ENCODE peak calls at places on chromosomes 3 and 15, in ten cellular contexts. H, D, J, B, K, U, V, X, E and Z are unnamed samples.

GRCh38 chr15:44719293-44719999 is 8.1 kb downstream of the B2M start:
- DNase-seq in V (no peak), J (no peak), H (peak; percentile 33), E (no peak), D (no peak), B (no peak), X (no peak), K (no peak), U (peak; percentile 69), Z (no peak)

GRCh38 chr3:101017048-101017447 is 23.8 kb upstream of the ABI3BP start:
- DNase-seq in J (no peak), D (no peak), V (no peak), E (no peak), U (peak; percentile 37), H (no peak), X (no peak), B (no peak), K (no peak), Z (no peak)

GRCh38 chr3:186369217-186369616 is 7.2 kb upstream of the DGKG start:
- DNase-seq in B (no peak), V (no peak), X (no peak), U (no peak), K (no peak), E (no peak), H (no peak), J (no peak), D (no peak), Z (no peak)

GRCh38 chr3:123290107-123290930 is 88.6 kb downstream of the SEC22A start:
- DNase-seq in J (no peak), B (no peak), X (no peak), U (no peak), K (peak; percentile 13), H (no peak), E (no peak), V (no peak), D (no peak), Z (peak; percentile 78)

GRCh38 chr3:41768363-41768762 is 193.5 kb downstream of the ULK4 start:
- DNase-seq in B (no peak), K (no peak), U (no peak), J (no peak), D (no peak), X (no peak), V (no peak), E (no peak), H (no peak), Z (no peak)

GRCh38 chr15:93703092-93703785 is 528.1 kb upstream of the MCTP2 start:
- DNase-seq in E (no peak), U (no peak), J (no peak), V (no peak), B (no peak), X (no peak), K (no peak), H (no peak), D (no peak), Z (no peak)

GRCh38 chr15:92415639-92416297 is 22.1 kb downstream of the ST8SIA2 start:
- DNase-seq in J (no peak), V (no peak), X (no peak), U (no peak), D (no peak), E (no peak), K (no peak), H (no peak), B (no peak), Z (no peak)

GRCh38 chr3:50128001-50128400 is 27.1 kb upstream of the SEMA3F start:
- DNase-seq in X (no peak), D (no peak), K (no peak), H (no peak), J (no peak), U (no peak), B (no peak), E (no peak), V (no peak), Z (no peak)

GRCh38 chr3:130607553-130608154 is 90.7 kb downstream of the COL6A6 start:
- DNase-seq in H (no peak), J (no peak), X (no peak), E (no peak), K (no peak), B (no peak), D (no peak), V (no peak), U (no peak), Z (no peak)

GRCh38 chr3:182787302-182788036 is 5.8 kb upstream of the ATP11B start:
- DNase-seq in B (no peak), U (peak; percentile 64), X (peak; percentile 48), D (no peak), V (no peak), K (no peak), J (no peak), E (no peak), H (no peak), Z (no peak)

GRCh38 chr3:73683706-73684105 is 59.0 kb upstream of the PDZRN3 start:
- DNase-seq in K (no peak), U (no peak), V (peak; percentile 28), E (no peak), D (no peak), B (no peak), H (peak; percentile 9), X (no peak), J (no peak), Z (no peak)

GRCh38 chr3:8681349-8681748 is 36.8 kb upstream of the SSUH2 start:
- DNase-seq in H (no peak), D (no peak), U (no peak), J (no peak), K (no peak), X (no peak), E (no peak), V (no peak), B (no peak), Z (no peak)

GRCh38 chr3:172029425-172030128 is 9.8 kb upstream of the FNDC3B start:
- DNase-seq in X (no peak), B (no peak), D (no peak), E (no peak), U (no peak), H (no peak), V (no peak), J (no peak), K (no peak), Z (no peak)

GRCh38 chr3:44198265-44198956 is 43.3 kb upstream of the TOPAZ1 start:
- DNase-seq in J (peak; percentile 67), H (peak; percentile 93), X (peak; percentile 62), U (peak; percentile 67), D (peak; percentile 56), K (peak; percentile 72), B (peak; percentile 57), E (peak; percentile 60), V (peak; percentile 92), Z (no peak)

GRCh38 chr3:180802837-180803236 is 109.6 kb upstream of the FXR1 start:
- DNase-seq in B (no peak), E (no peak), U (peak; percentile 4), K (no peak), H (peak; percentile 69), D (peak; percentile 3), V (peak; percentile 34), X (no peak), J (no peak), Z (no peak)

GRCh38 chr3:141646760-141647561 is 91.1 kb upstream of the RNF7 start:
- DNase-seq in E (peak; percentile 60), B (no peak), J (peak; percentile 54), V (peak; percentile 59), H (peak; percentile 82), X (peak; percentile 65), K (no peak), D (peak; percentile 66), U (peak; percentile 62), Z (no peak)

GRCh38 chr3:30810617-30811016 is 83.8 kb downstream of the GADL1 start:
- DNase-seq in U (no peak), B (no peak), X (no peak), V (no peak), H (peak; percentile 4), E (no peak), D (no peak), K (no peak), J (no peak), Z (no peak)

DNA sequence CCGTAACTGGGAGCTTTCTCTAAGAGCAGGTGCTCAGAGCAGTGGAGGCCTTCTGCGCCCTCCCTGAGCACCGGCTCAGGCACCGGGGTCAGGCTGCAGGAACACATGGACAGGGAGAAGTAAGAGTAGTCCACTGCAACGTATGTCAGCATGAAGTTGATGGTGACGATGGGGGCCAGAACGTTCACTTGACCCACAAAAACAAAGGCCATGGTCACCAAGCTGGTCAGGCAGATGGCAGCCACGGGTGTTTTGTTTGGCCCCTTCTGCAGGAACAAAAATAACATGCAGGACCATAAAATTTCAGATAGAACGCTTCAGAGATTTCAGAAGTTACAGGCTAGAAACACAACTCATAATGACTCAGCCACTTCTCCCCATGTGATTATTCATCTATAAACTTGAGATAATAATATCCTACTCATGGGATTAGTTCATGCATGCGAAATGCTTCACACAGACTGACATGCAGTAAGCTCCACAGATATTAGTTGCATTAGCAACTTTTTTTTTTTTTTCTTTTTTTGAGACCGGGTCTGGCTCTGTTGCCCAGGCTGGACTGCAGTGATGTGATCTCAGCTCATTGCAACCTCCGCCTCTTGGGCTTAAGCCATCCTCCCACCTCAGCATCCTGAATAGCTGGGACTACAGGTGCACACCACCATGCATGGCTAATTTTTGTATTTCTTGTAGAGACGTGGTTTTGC is 52.2 kb upstream of the HEG1 start:
- DNase-seq in E (no peak), K (no peak), U (peak; percentile 95), J (no peak), H (no peak), V (no peak), X (no peak), B (no peak), D (no peak), Z (no peak)
- H3K27ac ChIP-seq in E (no peak overlapping the region), K (no peak overlapping the region), U (peak overlapping the region; percentile 71), J (peak overlapping the region; percentile 73), H (no peak overlapping the region), V (no peak overlapping the region), X (no peak overlapping the region), B (no peak overlapping the region), D (no peak overlapping the region), Z (peak overlapping the region; percentile 70)

DNA sequence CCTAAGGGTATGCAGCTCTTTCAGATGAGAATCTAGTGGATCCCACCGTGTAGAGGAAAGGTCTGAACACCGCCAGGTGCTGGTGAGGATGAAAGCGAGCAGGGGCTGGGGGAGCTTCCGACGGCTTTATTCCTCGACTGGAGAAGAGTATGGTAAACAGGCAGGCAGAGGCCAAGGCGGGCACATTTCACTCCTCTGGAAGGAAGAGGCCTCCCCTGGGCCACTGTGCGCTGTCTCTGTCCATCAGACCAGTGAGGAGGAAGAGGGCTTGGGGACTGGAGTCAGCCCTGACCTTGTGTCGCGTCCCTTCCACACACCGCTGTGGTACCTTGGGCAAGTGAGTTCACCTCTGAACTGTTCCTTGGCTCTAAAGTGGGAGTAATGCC is 4.2 kb downstream of the GHRL start:
- DNase-seq in X (no peak), J (no peak), B (no peak), K (no peak), H (no peak), V (no peak), U (no peak), D (no peak), E (no peak), Z (no peak)
- H3K36me3 ChIP-seq in X (peaks cover 31% of the 10 kb centered on the region), J (peaks cover 3% of the 10 kb centered on the region), B (no peaks in the 10 kb centered on the region), K (peaks cover 46% of the 10 kb centered on the region), H (peaks cover 3% of the 10 kb centered on the region), V (no peaks in the 10 kb centered on the region), U (peaks cover 28% of the 10 kb centered on the region), D (peaks cover 8% of the 10 kb centered on the region), E (no peaks in the 10 kb centered on the region), Z (peaks cover 30% of the 10 kb centered on the region)

GRCh38 chr3:194333981-194334320 is 17.2 kb downstream of the CPN2 start:
- DNase-seq in V (no peak), X (no peak), B (no peak), K (no peak), U (no peak), H (no peak), D (no peak), E (no peak), J (no peak), Z (no peak)
- H3K4me1 ChIP-seq in V (no peaks in the 10 kb centered on the region), X (peaks cover 21% of the 10 kb centered on the region), B (no peaks in the 10 kb centered on the region), K (peaks cover 15% of the 10 kb centered on the region), U (peaks cover 12% of the 10 kb centered on the region), H (peaks cover 3% of the 10 kb centered on the region), D (peaks cover 35% of the 10 kb centered on the region), E (no peaks in the 10 kb centered on the region), J (peaks cover 5% of the 10 kb centered on the region), Z (peaks cover 10% of the 10 kb centered on the region)

GRCh38 chr3:127421943-127422662 is 134.3 kb upstream of the PRR20G start:
- DNase-seq in B (no peak), X (no peak), K (no peak), E (no peak), H (no peak), U (no peak), J (no peak), V (no peak), D (no peak), Z (no peak)
- H3K27ac ChIP-seq in B (no peak overlapping the region), X (no peak overlapping the region), K (no peak overlapping the region), E (no peak overlapping the region), H (no peak overlapping the region), U (no peak overlapping the region), J (no peak overlapping the region), V (no peak overlapping the region), D (no peak overlapping the region), Z (no peak overlapping the region)